ENCODE peak calls at places on chromosomes 12 and 14, in eight cellular contexts. Q, Z, K, T, A, N, F and Y are unnamed samples.

GRCh38 chr12:9792185-9792900 is 31.6 kb upstream of the CD69 start:
- DNase-seq in Q (no peak), Z (peak; percentile 3), K (no peak), T (no peak), A (peak; percentile 8), N (peak; percentile 1), F (no peak), Y (no peak)

GRCh38 chr12:10618338-10618987 is 5.1 kb upstream of the MAGOHB start:
- DNase-seq in Q (no peak), Z (peak; percentile 87), K (peak; percentile 88), T (no peak), A (no peak), N (peak; percentile 93), F (no peak), Y (peak; percentile 85)

GRCh38 chr12:106633451-106633823 is 50.6 kb downstream of the RFX4 start:
- DNase-seq in Q (no peak), Z (no peak), K (no peak), T (no peak), A (no peak), N (no peak), F (no peak), Y (no peak)

GRCh38 chr12:106956048-106956935 is 585 bp downstream of the TMEM263 start:
- DNase-seq in Q (peak; percentile 46), Z (peak; percentile 89), K (peak; percentile 88), T (peak; percentile 63), A (peak; percentile 76), N (peak; percentile 67), F (peak; percentile 80), Y (peak; percentile 88)

GRCh38 chr12:41189395-41190251 is 1.5 kb downstream of the PDZRN4 start:
- DNase-seq in Q (no peak), Z (peak; percentile 2), K (no peak), T (no peak), A (no peak), N (no peak), F (no peak), Y (no peak)

GRCh38 chr14:93269341-93270068 is 62.4 kb downstream of the UBR7 start:
- DNase-seq in Q (no peak), Z (peak; percentile 73), K (peak; percentile 57), T (no peak), A (peak; percentile 52), N (peak; percentile 79), F (no peak), Y (peak; percentile 79)

GRCh38 chr14:64760146-64760755 is 56.0 kb downstream of the PLEKHG3 start:
- DNase-seq in Q (no peak), Z (peak; percentile 25), K (peak; percentile 17), T (no peak), A (peak; percentile 65), N (peak; percentile 49), F (peak; percentile 55), Y (peak; percentile 29)

GRCh38 chr12:7130791-7131501 is 775 bp downstream of the CLSTN3 start:
- DNase-seq in Q (peak; percentile 51), Z (peak; percentile 77), K (peak; percentile 31), T (no peak), A (peak; percentile 49), N (peak; percentile 43), F (peak; percentile 70), Y (peak; percentile 31)

GRCh38 chr12:91896725-91897515 is 248.7 kb downstream of the BTG1 start:
- DNase-seq in Q (no peak), Z (peak; percentile 14), K (peak; percentile 62), T (no peak), A (no peak), N (no peak), F (no peak), Y (no peak)

GRCh38 chr14:92945544-92945943 is 22.6 kb downstream of the CHGA start:
- DNase-seq in Q (no peak), Z (no peak), K (no peak), T (no peak), A (no peak), N (no peak), F (no peak), Y (no peak)

GRCh38 chr12:4202918-4203317 is 70.6 kb upstream of the CCND2 start:
- DNase-seq in Q (no peak), Z (no peak), K (no peak), T (no peak), A (no peak), N (no peak), F (no peak), Y (no peak)

GRCh38 chr12:65199604-65200003 is 30.2 kb downstream of the LEMD3 start:
- DNase-seq in Q (no peak), Z (no peak), K (peak; percentile 11), T (no peak), A (no peak), N (peak; percentile 4), F (no peak), Y (no peak)

GRCh38 chr12:2179058-2179457 is 126.3 kb downstream of the CACNA1C start:
- DNase-seq in Q (no peak), Z (no peak), K (no peak), T (no peak), A (no peak), N (no peak), F (no peak), Y (no peak)

GRCh38 chr12:84701966-84702365 is 210.6 kb downstream of the SLC6A15 start:
- DNase-seq in Q (no peak), Z (peak; percentile 57), K (no peak), T (no peak), A (peak; percentile 7), N (peak; percentile 34), F (no peak), Y (no peak)

GRCh38 chr14:88030079-88030478 is 25.1 kb downstream of the GPR65 start:
- DNase-seq in Q (no peak), Z (no peak), K (no peak), T (no peak), A (no peak), N (no peak), F (no peak), Y (no peak)

GRCh38 chr14:68085742-68086141 is 266.2 kb downstream of the RAD51B start:
- DNase-seq in Q (no peak), Z (no peak), K (no peak), T (no peak), A (no peak), N (no peak), F (no peak), Y (no peak)

GRCh38 chr14:68079941-68080697 is 260.5 kb downstream of the RAD51B start:
- DNase-seq in Q (no peak), Z (no peak), K (no peak), T (no peak), A (no peak), N (no peak), F (no peak), Y (no peak)

GRCh38 chr14:68081489-68081888 is 261.9 kb downstream of the RAD51B start:
- DNase-seq in Q (no peak), Z (no peak), K (no peak), T (no peak), A (no peak), N (no peak), F (no peak), Y (no peak)

GRCh38 chr14:68082698-68083291 is 263.2 kb downstream of the RAD51B start:
- DNase-seq in Q (no peak), Z (no peak), K (no peak), T (no peak), A (no peak), N (peak; percentile 55), F (no peak), Y (no peak)

DNA sequence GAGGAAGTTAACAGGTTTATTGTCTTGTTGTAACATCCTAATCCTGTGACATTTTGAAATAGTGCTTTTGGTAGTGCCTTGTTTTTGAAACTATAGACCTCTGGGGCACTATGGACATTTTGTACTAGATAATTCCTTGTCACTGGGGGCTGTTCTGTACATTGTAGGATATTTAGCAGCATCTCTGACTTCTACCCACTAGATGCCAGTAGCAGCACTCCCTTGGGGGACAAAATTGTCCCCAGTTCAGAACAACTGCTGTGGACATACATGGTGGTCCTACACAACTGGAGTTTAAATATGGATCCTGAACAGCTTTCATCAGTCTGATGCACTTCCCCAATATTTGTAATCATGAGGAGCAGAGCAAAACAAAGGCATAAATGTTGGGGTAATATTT is 264.7 kb downstream of the RAD51B start:
- DNase-seq in Q (no peak), Z (peak; percentile 60), K (no peak), T (no peak), A (peak; percentile 7), N (no peak), F (no peak), Y (peak; percentile 15)
- TF ChIP-seq CTCF in Q (no peak), Z (peak; percentile 18), K (peak; percentile 42), T (peak; percentile 10), A (no peak), N (no peak), F (peak; percentile 22), Y (peak; percentile 62)

DNA sequence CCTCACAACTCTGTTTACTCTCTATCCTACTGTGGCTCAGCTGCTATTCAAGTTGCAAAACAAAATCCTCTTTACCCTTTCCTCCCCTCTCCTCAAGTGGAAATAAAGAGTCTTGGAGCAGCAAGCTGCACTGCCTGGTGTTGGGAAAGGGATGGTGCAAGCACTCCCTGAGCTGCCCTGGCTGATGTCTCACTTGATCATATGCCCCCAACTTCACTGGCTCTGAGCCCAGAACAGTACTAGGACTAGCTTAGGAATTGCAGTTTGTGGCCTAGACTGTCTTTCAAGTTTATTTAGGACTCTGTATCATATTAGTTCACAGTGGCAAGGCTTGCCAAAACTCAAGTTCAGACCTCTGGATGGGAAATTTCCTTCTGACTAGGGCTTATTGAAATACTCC is 1683.8 kb upstream of the SEL1L start:
- DNase-seq in Q (no peak), Z (peak; percentile 93), K (peak; percentile 65), T (no peak), A (no peak), N (peak; percentile 44), F (no peak), Y (peak; percentile 62)
- TF ChIP-seq CTCF in Q (no peak), Z (peak; percentile 17), K (no peak), T (no peak), A (no peak), N (peak; percentile 20), F (no peak), Y (no peak)

GRCh38 chr12:19704966-19705365 is 265.7 kb downstream of the AEBP2 start:
- DNase-seq in Q (no peak), Z (no peak), K (peak; percentile 20), T (no peak), A (no peak), N (no peak), F (no peak), Y (no peak)

GRCh38 chr12:19710811-19711793 is 271.8 kb downstream of the AEBP2 start:
- DNase-seq in Q (no peak), Z (no peak), K (no peak), T (no peak), A (peak; percentile 26), N (no peak), F (peak; percentile 47), Y (no peak)

GRCh38 chr12:19706936-19707335 is 267.6 kb downstream of the AEBP2 start:
- DNase-seq in Q (no peak), Z (no peak), K (peak; percentile 37), T (no peak), A (no peak), N (no peak), F (no peak), Y (peak; percentile 23)

GRCh38 chr12:19709889-19710288 is 270.6 kb downstream of the AEBP2 start:
- DNase-seq in Q (no peak), Z (no peak), K (no peak), T (no peak), A (no peak), N (no peak), F (no peak), Y (no peak)

GRCh38 chr12:19707948-19708409 is 268.7 kb downstream of the AEBP2 start:
- DNase-seq in Q (no peak), Z (peak; percentile 63), K (peak; percentile 35), T (peak; percentile 25), A (peak; percentile 46), N (peak; percentile 88), F (no peak), Y (peak; percentile 83)
- TF ChIP-seq CTCF in Q (no peak), Z (peak; percentile 7), K (peak; percentile 17), T (no peak), A (peak; percentile 5), N (no peak), F (no peak), Y (peak; percentile 76)

GRCh38 chr14:61280526-61281185 is 482 bp downstream of the TMEM30B start:
- DNase-seq in Q (peak; percentile 66), Z (peak; percentile 78), K (peak; percentile 16), T (no peak), A (no peak), N (peak; percentile 59), F (peak; percentile 77), Y (no peak)
- TF ChIP-seq CTCF in Q (peak; percentile 71), Z (peak; percentile 34), K (no peak), T (peak; percentile 50), A (no peak), N (peak; percentile 83), F (peak; percentile 67), Y (no peak)